ENCODE peak calls at places on chromosomes 12 and 14, in five cellular contexts. N is colonic mucosa; M is mesendoderm; F is CD8-positive, alpha-beta memory T cell; U is GM06990. Z is an unnamed sample.

GRCh38 chr12:121036810-121037326 is 2.2 kb downstream of the OASL start:
- DNase-seq in N (no peak), M (no peak), F (peak; percentile 62), U (no peak), Z (peak; percentile 66)

GRCh38 chr12:113186666-113187325 is 1.3 kb downstream of the RITA1 start:
- DNase-seq in N (peak; percentile 42), M (no peak), F (no peak), U (no peak), Z (no peak)

GRCh38 chr12:78483767-78484315 is 380.7 kb upstream of the SYT1 start:
- DNase-seq in N (no peak), M (no peak), F (no peak), U (no peak), Z (no peak)

GRCh38 chr12:78062781-78063180 is 232.1 kb downstream of the NAV3 start:
- DNase-seq in N (no peak), M (no peak), F (no peak), U (no peak), Z (peak; percentile 80)

GRCh38 chr12:95390932-95391331 is 83.0 kb upstream of the METAP2 start:
- DNase-seq in N (no peak), M (no peak), F (no peak), U (peak; percentile 2), Z (no peak)

GRCh38 chr12:12992418-12993175 is 7.5 kb downstream of the HEBP1 start:
- DNase-seq in N (peak; percentile 38), M (peak; percentile 51), F (no peak), U (no peak), Z (peak; percentile 92)

GRCh38 chr12:30969006-30969405 is 42.5 kb downstream of the TSPAN11 start:
- DNase-seq in N (no peak), M (no peak), F (no peak), U (no peak), Z (no peak)

GRCh38 chr14:100824946-100825690 is 800 bp upstream of the MEG3 start:
- DNase-seq in N (no peak), M (no peak), F (no peak), U (no peak), Z (peak; percentile 57)

GRCh38 chr12:50174971-50175715 is 8.0 kb upstream of the CERS5 start:
- DNase-seq in N (no peak), M (peak; percentile 70), F (no peak), U (no peak), Z (peak; percentile 96)

GRCh38 chr14:38291681-38292459 is 36.0 kb upstream of the CLEC14A start:
- DNase-seq in N (no peak), M (no peak), F (no peak), U (no peak), Z (peak; percentile 11)

GRCh38 chr12:131867891-131868675 is 26.3 kb upstream of the ULK1 start:
- DNase-seq in N (no peak), M (no peak), F (no peak), U (no peak), Z (no peak)

GRCh38 chr14:101705733-101706508 is 55.6 kb upstream of the PPP2R5C start:
- DNase-seq in N (peak; percentile 57), M (peak; percentile 87), F (peak; percentile 78), U (peak; percentile 35), Z (no peak)

GRCh38 chr12:96101806-96102205 is 66.4 kb upstream of the LTA4H start:
- DNase-seq in N (no peak), M (no peak), F (no peak), U (no peak), Z (no peak)

GRCh38 chr12:54968181-54968730 is 16.3 kb downstream of the TESPA1 start:
- DNase-seq in N (no peak), M (no peak), F (no peak), U (no peak), Z (no peak)

GRCh38 chr12:69039881-69040280 is 106.9 kb upstream of the CPM start:
- DNase-seq in N (no peak), M (no peak), F (no peak), U (no peak), Z (no peak)

GRCh38 chr12:121811434-121812319 is 7.9 kb downstream of the SETD1B start:
- DNase-seq in N (peak; percentile 73), M (peak; percentile 74), F (peak; percentile 75), U (peak; percentile 76), Z (peak; percentile 87)

GRCh38 chr14:23379331-23380196 is 2.7 kb downstream of the CMTM5 start:
- DNase-seq in N (peak; percentile 71), M (peak; percentile 64), F (peak; percentile 74), U (peak; percentile 44), Z (peak; percentile 75)

GRCh38 chr12:47725893-47726292 is 603 bp upstream of the ENDOU start:
- DNase-seq in N (no peak), M (no peak), F (no peak), U (no peak), Z (peak; percentile 89)

GRCh38 chr14:95741051-95741490 is 27.1 kb upstream of the TCL1A start:
- DNase-seq in N (no peak), M (no peak), F (no peak), U (no peak), Z (peak; percentile 36)

GRCh38 chr12:117363953-117364486 is 2.6 kb upstream of the NOS1 start:
- DNase-seq in N (no peak), M (peak; percentile 52), F (no peak), U (no peak), Z (no peak)

GRCh38 chr12:120399531-120399930 is 30.6 kb upstream of the MSI1 start:
- DNase-seq in N (no peak), M (no peak), F (no peak), U (no peak), Z (peak; percentile 82)

GRCh38 chr14:102909462-102909861 is 13.0 kb upstream of the AMN start:
- DNase-seq in N (no peak), M (no peak), F (no peak), U (no peak), Z (no peak)

GRCh38 chr14:90291699-90292098 is 35.3 kb downstream of the PSMC1 start:
- DNase-seq in N (no peak), M (no peak), F (no peak), U (no peak), Z (no peak)

GRCh38 chr12:12744556-12745305 is 27.6 kb downstream of the CDKN1B start:
- DNase-seq in N (no peak), M (no peak), F (no peak), U (no peak), Z (no peak)

GRCh38 chr14:93332032-93332852 is 594 bp downstream of the BTBD7 start:
- DNase-seq in N (peak; percentile 54), M (peak; percentile 74), F (peak; percentile 54), U (peak; percentile 73), Z (peak; percentile 85)

GRCh38 chr12:75809745-75810144 is 221.8 kb downstream of the PHLDA1 start:
- DNase-seq in N (no peak), M (peak; percentile 42), F (no peak), U (no peak), Z (no peak)

GRCh38 chr12:120798696-120799095 is 73.1 kb downstream of the ACADS start:
- DNase-seq in N (no peak), M (no peak), F (no peak), U (no peak), Z (no peak)

GRCh38 chr12:22415342-22416309 is 81.1 kb upstream of the ST8SIA1 start:
- DNase-seq in N (peak; percentile 39), M (no peak), F (no peak), U (no peak), Z (peak; percentile 2)

GRCh38 chr12:14384783-14385638 is 19.5 kb downstream of the ATF7IP start:
- DNase-seq in N (peak; percentile 76), M (peak; percentile 94), F (peak; percentile 81), U (peak; percentile 77), Z (peak; percentile 83)

GRCh38 chr14:34711169-34711568 is 3.2 kb downstream of the CFL2 start:
- DNase-seq in N (no peak), M (no peak), F (no peak), U (peak; percentile 22), Z (peak; percentile 89)

GRCh38 chr12:132178801-132179401 is 34.6 kb downstream of the NOC4L start:
- DNase-seq in N (no peak), M (no peak), F (no peak), U (no peak), Z (no peak)

GRCh38 chr14:81178063-81178462 is 42.7 kb downstream of the GTF2A1 start:
- DNase-seq in N (no peak), M (no peak), F (no peak), U (no peak), Z (no peak)
- H3K27me3 ChIP-seq in N (no peaks in the 10 kb centered on the region), M (no peaks in the 10 kb centered on the region), F (no peaks in the 10 kb centered on the region), U (no peaks in the 10 kb centered on the region), Z (no peaks in the 10 kb centered on the region)

DNA sequence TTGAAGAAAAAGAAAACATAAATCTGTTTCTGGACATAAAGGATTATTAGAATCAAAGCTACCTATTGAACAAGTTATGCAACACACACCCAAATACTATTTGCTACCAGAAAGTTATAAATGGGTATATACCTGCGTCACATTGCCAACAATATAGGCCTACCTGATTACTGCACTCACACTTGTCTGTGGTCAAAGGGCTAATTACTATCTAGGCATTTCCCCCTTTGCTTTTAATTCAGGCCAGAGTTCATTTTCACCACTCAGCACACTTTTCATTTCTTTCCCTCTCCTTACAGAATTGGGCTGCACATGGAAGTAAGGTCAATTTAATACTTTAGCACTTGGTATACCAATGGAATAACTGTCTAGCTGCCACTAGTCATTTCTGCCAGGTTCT is 1.7 kb downstream of the SOS2 start:
- DNase-seq in N (no peak), M (no peak), F (no peak), U (no peak), Z (no peak)
- H3K4me3 ChIP-seq in N (peak overlapping the region; percentile 49), M (no peak overlapping the region), F (peak overlapping the region; percentile 79), U (peak overlapping the region; percentile 84), Z (peak overlapping the region; percentile 84)

GRCh38 chr12:126910570-126910969 is 1356.4 kb upstream of the TMEM132C start:
- DNase-seq in N (no peak), M (no peak), F (no peak), U (no peak), Z (no peak)

GRCh38 chr12:126907900-126908764 is 1358.8 kb upstream of the TMEM132C start:
- DNase-seq in N (no peak), M (peak; percentile 59), F (no peak), U (no peak), Z (no peak)

GRCh38 chr12:126908765-126909142 is 1358.2 kb upstream of the TMEM132C start:
- DNase-seq in N (no peak), M (no peak), F (no peak), U (no peak), Z (no peak)

GRCh38 chr12:126903180-126903876 is 1363.6 kb upstream of the TMEM132C start:
- DNase-seq in N (no peak), M (no peak), F (no peak), U (no peak), Z (no peak)

DNA sequence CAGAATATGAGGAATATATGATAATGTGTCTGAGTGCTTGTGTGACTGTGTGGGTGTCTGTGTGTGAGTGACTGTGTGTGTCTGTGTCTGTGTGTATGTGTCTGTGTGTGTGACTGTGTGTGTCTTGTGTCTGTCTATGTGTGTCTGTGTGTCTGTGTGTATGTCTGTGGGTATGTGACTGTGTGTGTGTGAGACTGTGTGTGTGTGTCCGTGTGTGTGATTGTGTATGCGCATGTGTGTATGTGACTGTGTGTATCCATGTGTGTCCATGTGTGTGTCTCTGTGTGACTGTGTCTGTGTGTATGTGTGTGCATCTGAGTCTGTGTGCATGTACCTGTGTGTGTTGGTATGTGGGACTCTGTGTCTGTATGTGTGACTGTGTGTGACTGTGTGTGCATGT is 1361.2 kb upstream of the TMEM132C start:
- DNase-seq in N (no peak), M (no peak), F (no peak), U (no peak), Z (no peak)
- H3K27me3 ChIP-seq in N (no peaks in the 10 kb centered on the region), M (no peaks in the 10 kb centered on the region), F (no peaks in the 10 kb centered on the region), U (no peaks in the 10 kb centered on the region), Z (no peaks in the 10 kb centered on the region)

DNA sequence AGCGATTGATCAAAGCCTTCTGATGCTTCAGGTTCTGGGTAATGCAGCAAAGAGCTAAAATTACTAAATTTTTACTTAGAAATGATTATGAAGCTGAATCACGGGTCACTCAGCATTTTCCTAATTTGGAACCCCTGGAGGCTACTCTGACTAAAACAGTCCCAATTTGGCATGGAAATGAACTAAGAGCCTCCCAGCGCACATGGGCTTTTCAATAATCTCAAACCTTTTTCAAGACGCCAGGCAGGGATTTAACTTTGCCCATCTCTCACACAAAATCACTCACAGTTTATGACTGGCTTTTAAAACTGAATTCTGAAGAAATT is 68.3 kb downstream of the LLPH start:
- DNase-seq in N (no peak), M (no peak), F (no peak), U (no peak), Z (peak; percentile 61)
- H3K4me3 ChIP-seq in N (no peak overlapping the region), M (no peak overlapping the region), F (no peak overlapping the region), U (no peak overlapping the region), Z (no peak overlapping the region)

Z was measured in adipocyte.